ENCODE peak calls at places on chromosomes 2 and 18, in five cellular contexts. H, Q, V, N and C are unnamed samples.

GRCh38 chr2:177692828-177693269 is 300.3 kb downstream of the AGPS start:
- DNase-seq in H (peak), N (no peak), V (no peak), Q (peak), C (no peak)

GRCh38 chr2:173652731-173653426 is 298.2 kb downstream of the CDCA7 start:
- DNase-seq in N (no peak), V (no peak), H (peak), Q (peak), C (no peak)

GRCh38 chr2:147467441-147467840 is 377.4 kb upstream of the ACVR2A start:
- DNase-seq in Q (no peak), V (no peak), N (no peak), H (no peak), C (no peak)

GRCh38 chr2:144320491-144320890 is 199.4 kb downstream of the ZEB2 start:
- DNase-seq in H (peak), V (no peak), Q (peak), N (no peak), C (peak)

GRCh38 chr2:28754321-28754720 is 2.7 kb downstream of the PPP1CB start:
- DNase-seq in H (no peak), V (no peak), Q (no peak), N (no peak), C (peak)

GRCh38 chr18:42614619-42615293 is 500.7 kb downstream of the RIT2 start:
- DNase-seq in V (no peak), N (no peak), H (no peak), Q (no peak), C (no peak)

GRCh38 chr2:237488901-237489860 is 2.1 kb downstream of the MLPH start:
- DNase-seq in Q (peak), H (peak), V (no peak), N (peak), C (no peak)

GRCh38 chr2:79935771-79936657 is 368.5 kb downstream of the LRRTM1 start:
- DNase-seq in V (peak), N (no peak), Q (peak), H (peak), C (peak)

GRCh38 chr18:58218111-58218510 is 174.1 kb downstream of the NEDD4L start:
- DNase-seq in Q (no peak), N (no peak), V (no peak), H (no peak), C (no peak)

GRCh38 chr2:225177098-225177497 is 134.8 kb upstream of the DOCK10 start:
- DNase-seq in Q (no peak), V (no peak), N (no peak), H (no peak), C (no peak)

GRCh38 chr2:98465456-98466201 is 21.0 kb downstream of the INPP4A start:
- DNase-seq in V (no peak), N (no peak), H (peak), Q (no peak), C (peak)

GRCh38 chr18:7728297-7728696 is 161.2 kb downstream of the PTPRM start:
- DNase-seq in V (no peak), H (no peak), N (no peak), Q (no peak), C (no peak)

GRCh38 chr2:10006248-10007147 is 36.9 kb upstream of the KLF11 start:
- DNase-seq in Q (no peak), N (no peak), V (no peak), H (no peak), C (no peak)

GRCh38 chr2:193505620-193506019 is 1310.9 kb upstream of the TMEFF2 start:
- DNase-seq in Q (no peak), V (no peak), H (no peak), N (no peak), C (no peak)

GRCh38 chr2:194346189-194346588 is 1310.8 kb upstream of the SLC39A10 start:
- DNase-seq in H (no peak), V (no peak), N (no peak), Q (no peak), C (no peak)

GRCh38 chr18:45688834-45689233 is 35.1 kb upstream of the SLC14A1 start:
- DNase-seq in H (no peak), Q (no peak), V (no peak), N (peak), C (no peak)

GRCh38 chr2:15738965-15739364 is 147.3 kb downstream of the DDX1 start:
- DNase-seq in N (no peak), Q (no peak), V (no peak), H (no peak), C (no peak)

GRCh38 chr2:198040820-198041219 is 236.4 kb downstream of the PLCL1 start:
- DNase-seq in V (no peak), N (no peak), Q (no peak), H (no peak), C (no peak)

GRCh38 chr2:39243469-39244123 is at the start of gene CDKL4:
- DNase-seq in H (no peak), V (no peak), Q (peak), N (no peak), C (no peak)

GRCh38 chr18:31760695-31761094 is at the start of gene SLC25A52:
- DNase-seq in N (no peak), H (no peak), Q (no peak), V (no peak), C (no peak)

GRCh38 chr2:143632751-143633374 is 503.6 kb downstream of the ARHGAP15 start:
- DNase-seq in Q (no peak), N (no peak), V (no peak), H (no peak), C (no peak)